ENCODE peak calls at places on chromosome 15, in five cellular contexts. V is naive thymus-derived CD8-positive, alpha-beta T cell; J is Calu3; U is OCI-M1; D is aorta. T is an unnamed sample.
A peak's percentile ranks its signal among the peaks of the same experiment; 100 is the strongest.

GRCh38 chr15:51267714-51268105 is 70.7 kb downstream of the CYP19A1 start:
- DNase-seq in V (no peak), J (peak; percentile 41), U (peak; percentile 18), D (no peak), T (no peak)

GRCh38 chr15:55016225-55016624 is 180.5 kb downstream of the RSL24D1 start:
- DNase-seq in V (no peak), J (no peak), U (no peak), D (no peak), T (no peak)

GRCh38 chr15:71485094-71485693 is 325.2 kb upstream of the NR2E3 start:
- DNase-seq in V (no peak), J (no peak), U (peak; percentile 8), D (no peak), T (no peak)

GRCh38 chr15:80615783-80616391 is 79.2 kb upstream of the ABHD17C start:
- DNase-seq in V (no peak), J (peak; percentile 68), U (peak; percentile 23), D (no peak), T (no peak)

GRCh38 chr15:67185051-67185450 is 69.4 kb downstream of the AAGAB start:
- DNase-seq in V (no peak), J (no peak), U (no peak), D (no peak), T (no peak)

GRCh38 chr15:61062268-61062667 is 166.8 kb downstream of the RORA start:
- DNase-seq in V (no peak), J (no peak), U (no peak), D (no peak), T (no peak)

GRCh38 chr15:25700916-25701315 is 162.2 kb downstream of the ATP10A start:
- DNase-seq in V (no peak), J (no peak), U (no peak), D (peak; percentile 33), T (no peak)

GRCh38 chr15:70853270-70853854 is 595 bp downstream of the LARP6 start:
- DNase-seq in V (no peak), J (no peak), U (no peak), D (peak; percentile 88), T (no peak)

GRCh38 chr15:83613716-83614115 is 40.2 kb upstream of the ADAMTSL3 start:
- DNase-seq in V (no peak), J (peak; percentile 52), U (no peak), D (no peak), T (no peak)

GRCh38 chr15:87764461-87765236 is 491.9 kb downstream of the NTRK3 start:
- DNase-seq in V (no peak), J (no peak), U (no peak), D (no peak), T (no peak)

T was measured in naive thymus-derived CD4-positive, alpha-beta T cell.